ENCODE peak calls at places on chromosomes 4 and X, in ten cellular contexts. A is GM12865; L is astrocyte of the spinal cord; C is stimulated activated naive CD4-positive, alpha-beta T cell; F is activated CD4-positive, alpha-beta T cell treated with anti-CD3 and anti-CD28 coated beads for 48 hours; I is T-helper 9 cell; E is CD8-positive, alpha-beta T cell; G is activated naive CD8-positive, alpha-beta T cell treated with anti-CD3 and anti-CD28 coated beads, Interleukin-2, amount 50 U/mL, for 24 hours; D is hepatic stellate cell; P is T-cell. H is an unnamed sample.

GRCh38 chrX:107731831-107732502 is 43.6 kb downstream of the TSC22D3 start:
- DNase-seq in A (no peak), L (peak; percentile 85), C (no peak), F (no peak), I (no peak), E (no peak), G (no peak), D (peak; percentile 64), P (no peak), H (no peak)

GRCh38 chr4:147498031-147498700 is 17.3 kb downstream of the EDNRA start:
- DNase-seq in A (no peak), L (peak; percentile 89), C (no peak), F (no peak), I (no peak), E (no peak), G (no peak), D (peak; percentile 46), P (no peak), H (no peak)

GRCh38 chr4:184898793-184899192 is 73.0 kb upstream of the ACSL1 start:
- DNase-seq in A (no peak), L (no peak), C (no peak), F (no peak), I (no peak), E (no peak), G (no peak), D (no peak), P (no peak), H (no peak)

GRCh38 chrX:45142185-45142584 is 58.5 kb downstream of the DIPK2B start:
- DNase-seq in A (no peak), L (no peak), C (no peak), F (no peak), I (no peak), E (no peak), G (no peak), D (no peak), P (no peak), H (no peak)

GRCh38 chr4:137775701-137776100 is 243.4 kb upstream of the PCDH18 start:
- DNase-seq in A (no peak), L (no peak), C (no peak), F (no peak), I (no peak), E (no peak), G (no peak), D (no peak), P (no peak), H (no peak)

GRCh38 chrX:124208675-124209074 is 123.8 kb upstream of the TEX13D start:
- DNase-seq in A (no peak), L (no peak), C (no peak), F (no peak), I (no peak), E (no peak), G (no peak), D (no peak), P (no peak), H (no peak)

GRCh38 chr4:148355442-148356123 is 86.6 kb downstream of the NR3C2 start:
- DNase-seq in A (no peak), L (no peak), C (no peak), F (no peak), I (no peak), E (no peak), G (no peak), D (no peak), P (no peak), H (no peak)

GRCh38 chrX:120774611-120775010 is 101.1 kb downstream of the CT47B1 start:
- DNase-seq in A (no peak), L (no peak), C (no peak), F (no peak), I (no peak), E (no peak), G (no peak), D (no peak), P (no peak), H (no peak)

GRCh38 chr4:3708103-3708510 is 58.1 kb upstream of the ADRA2C start:
- DNase-seq in A (no peak), L (no peak), C (no peak), F (no peak), I (no peak), E (no peak), G (no peak), D (peak; percentile 92), P (no peak), H (no peak)

GRCh38 chr4:113575391-113575790 is 186.1 kb downstream of the CAMK2D start:
- DNase-seq in A (no peak), L (peak; percentile 82), C (no peak), F (no peak), I (no peak), E (no peak), G (no peak), D (no peak), P (no peak), H (no peak)

GRCh38 chrX:30219372-30219771 is 4.0 kb downstream of the MAGEB2 start:
- DNase-seq in A (no peak), L (no peak), C (no peak), F (no peak), I (no peak), E (no peak), G (no peak), D (no peak), P (no peak), H (no peak)

GRCh38 chrX:109732319-109732779 is 708 bp downstream of the ACSL4 start:
- DNase-seq in A (peak; percentile 33), L (peak; percentile 58), C (peak; percentile 42), F (peak; percentile 31), I (no peak), E (peak; percentile 22), G (peak; percentile 20), D (peak; percentile 26), P (no peak), H (no peak)

GRCh38 chrX:73562458-73562857 is 539 bp upstream of the CHIC1 start:
- DNase-seq in A (peak; percentile 0), L (no peak), C (no peak), F (no peak), I (no peak), E (no peak), G (no peak), D (no peak), P (no peak), H (no peak)

GRCh38 chr4:143302526-143302925 is 34.1 kb upstream of the GAB1 start:
- DNase-seq in A (no peak), L (peak; percentile 50), C (no peak), F (no peak), I (no peak), E (no peak), G (no peak), D (no peak), P (no peak), H (no peak)

GRCh38 chrX:40012039-40012799 is 85.5 kb downstream of the BCOR start:
- DNase-seq in A (no peak), L (peak; percentile 51), C (peak; percentile 8), F (peak; percentile 35), I (no peak), E (no peak), G (peak; percentile 25), D (peak; percentile 69), P (no peak), H (no peak)

GRCh38 chrX:109840585-109840984 is 107.5 kb upstream of the ACSL4 start:
- DNase-seq in A (no peak), L (peak; percentile 94), C (no peak), F (peak; percentile 11), I (no peak), E (no peak), G (peak; percentile 5), D (peak; percentile 53), P (no peak), H (no peak)

GRCh38 chr4:76384052-76384451 is 36.9 kb downstream of the CCDC158 start:
- DNase-seq in A (no peak), L (no peak), C (no peak), F (no peak), I (no peak), E (no peak), G (no peak), D (no peak), P (no peak), H (no peak)

GRCh38 chr4:99395595-99396364 is 39.4 kb downstream of the ADH7 start:
- DNase-seq in A (no peak), L (peak; percentile 83), C (no peak), F (no peak), I (no peak), E (no peak), G (no peak), D (no peak), P (no peak), H (no peak)

GRCh38 chr4:6262847-6263487 is 6.7 kb upstream of the WFS1 start:
- DNase-seq in A (no peak), L (no peak), C (no peak), F (no peak), I (no peak), E (no peak), G (no peak), D (no peak), P (no peak), H (no peak)

GRCh38 chr4:110508827-110509446 is 33.0 kb downstream of the ENPEP start:
- DNase-seq in A (peak; percentile 41), L (peak; percentile 54), C (no peak), F (no peak), I (no peak), E (no peak), G (no peak), D (peak; percentile 14), P (no peak), H (no peak)

GRCh38 chr4:7073526-7074390 is 5.9 kb upstream of the GRPEL1 start:
- DNase-seq in A (peak; percentile 48), L (peak; percentile 30), C (no peak), F (peak; percentile 27), I (no peak), E (no peak), G (no peak), D (peak; percentile 76), P (no peak), H (no peak)

GRCh38 chr4:48008021-48008596 is 8.4 kb downstream of the CNGA1 start:
- DNase-seq in A (no peak), L (peak; percentile 20), C (no peak), F (no peak), I (no peak), E (no peak), G (no peak), D (no peak), P (no peak), H (no peak)

GRCh38 chr4:25779021-25779420 is 83.8 kb downstream of the SEL1L3 start:
- DNase-seq in A (no peak), L (peak; percentile 24), C (no peak), F (no peak), I (no peak), E (no peak), G (no peak), D (no peak), P (no peak), H (no peak)

GRCh38 chr4:88697588-88698329 is at the start of gene NAP1L5:
- DNase-seq in A (peak; percentile 63), L (peak; percentile 83), C (peak; percentile 72), F (peak; percentile 69), I (peak; percentile 62), E (peak; percentile 83), G (peak; percentile 68), D (peak; percentile 47), P (peak; percentile 79), H (peak; percentile 31)

H was measured in activated CD8-positive, alpha-beta memory T cell treated with anti-CD3 and anti-CD28 coated beads for 4 hours.